ENCODE peak calls at places on chromosomes 5 and 9, in eight cellular contexts. C is A673, I is tibial nerve, W is right atrium auricular region, S is endodermal cell, V is mammary epithelial cell, E is pancreas, U is prostate gland. J is an unnamed sample.

GRCh38 chr9:124355032-124355940 is 60.0 kb downstream of the PSMB7 start:
- DNase-seq in C (no peak), I (no peak), W (no peak), S (peak; percentile 43), V (no peak), E (no peak), U (no peak), J (no peak)

GRCh38 chr9:101736723-101737122 is 1.7 kb downstream of the GRIN3A start:
- DNase-seq in C (peak; percentile 10), I (no peak), W (no peak), S (peak; percentile 91), V (peak; percentile 9), E (no peak), U (no peak), J (no peak)

GRCh38 chr5:83485842-83486241 is 14.3 kb downstream of the VCAN start:
- DNase-seq in C (no peak), I (no peak), W (no peak), S (peak; percentile 59), V (no peak), E (no peak), U (no peak), J (no peak)

GRCh38 chr9:130927995-130928900 is 10.8 kb downstream of the FIBCD1 start:
- DNase-seq in C (no peak), I (no peak), W (no peak), S (no peak), V (peak; percentile 91), E (peak; percentile 96), U (peak; percentile 34), J (no peak)

GRCh38 chr5:157309796-157310195 is 43.9 kb downstream of the CYFIP2 start:
- DNase-seq in C (no peak), I (no peak), W (no peak), S (no peak), V (no peak), E (no peak), U (no peak), J (no peak)

GRCh38 chr9:95007470-95007869 is 281.0 kb downstream of the AOPEP start:
- DNase-seq in C (no peak), I (no peak), W (no peak), S (no peak), V (peak; percentile 76), E (no peak), U (no peak), J (no peak)

GRCh38 chr9:100011062-100011681 is 87.6 kb downstream of the ERP44 start:
- DNase-seq in C (peak; percentile 70), I (no peak), W (no peak), S (peak; percentile 60), V (peak; percentile 29), E (no peak), U (no peak), J (no peak)

GRCh38 chr5:132873119-132873929 is at the start of gene LEAP2:
- DNase-seq in C (no peak), I (no peak), W (no peak), S (no peak), V (no peak), E (no peak), U (no peak), J (no peak)

GRCh38 chr5:131382407-131383395 is 118.8 kb downstream of the CDC42SE2 start:
- DNase-seq in C (peak; percentile 83), I (no peak), W (no peak), S (peak; percentile 74), V (peak; percentile 65), E (no peak), U (no peak), J (no peak)

GRCh38 chr9:100700689-100701318 is 122.9 kb downstream of the CAVIN4 start:
- DNase-seq in C (peak; percentile 50), I (no peak), W (no peak), S (peak; percentile 75), V (peak; percentile 16), E (no peak), U (no peak), J (no peak)

GRCh38 chr9:116358251-116358650 is 204.7 kb downstream of the PAPPA start:
- DNase-seq in C (no peak), I (no peak), W (no peak), S (no peak), V (no peak), E (no peak), U (no peak), J (no peak)

GRCh38 chr9:114592356-114592755 is 4.8 kb downstream of the ATP6V1G1 start:
- DNase-seq in C (no peak), I (no peak), W (no peak), S (no peak), V (peak; percentile 90), E (no peak), U (peak; percentile 46), J (no peak)

GRCh38 chr9:69180200-69180599 is 6.1 kb downstream of the TJP2 start:
- DNase-seq in C (no peak), I (no peak), W (no peak), S (no peak), V (no peak), E (no peak), U (no peak), J (no peak)
- TF ChIP-seq CTCF in C (no peak), I (no peak), W (no peak), S (no peak), V (no peak), E (no peak), U (no peak), J (no peak)

DNA sequence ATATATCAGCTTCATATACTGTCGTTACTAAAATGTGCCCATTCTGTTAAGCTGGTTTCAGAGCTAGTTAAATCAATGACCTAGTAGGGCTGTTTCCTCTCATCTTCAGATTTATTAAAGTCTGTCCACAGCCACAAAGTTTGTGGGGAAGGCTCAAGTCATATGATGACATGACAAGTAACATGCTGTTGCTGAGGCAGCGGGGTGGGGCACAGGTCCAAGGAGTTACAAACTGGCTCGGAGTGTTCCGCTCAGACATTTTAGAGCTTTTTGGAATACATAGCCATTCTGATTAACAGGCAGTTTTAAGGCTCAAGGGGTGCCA is 2.7 kb upstream of the ANP32B start:
- DNase-seq in C (no peak), I (no peak), W (peak; percentile 80), S (no peak), V (no peak), E (no peak), U (peak; percentile 71), J (no peak)
- H3K27me3 ChIP-seq in C (no peaks in the 10 kb centered on the region), I (no peaks in the 10 kb centered on the region), W (no peaks in the 10 kb centered on the region), S (peaks cover 74% of the 10 kb centered on the region), V (no peaks in the 10 kb centered on the region), E (no peaks in the 10 kb centered on the region), U (no peaks in the 10 kb centered on the region), J (no peaks in the 10 kb centered on the region)

GRCh38 chr9:97986466-97986865 is 3.3 kb downstream of the ANP32B start:
- DNase-seq in C (no peak), I (no peak), W (no peak), S (no peak), V (peak; percentile 11), E (no peak), U (no peak), J (no peak)
- H3K4me3 ChIP-seq in C (no peak overlapping the region), I (no peak overlapping the region), W (no peak overlapping the region), S (peak overlapping the region; percentile 83), V (no peak overlapping the region), E (no peak overlapping the region), U (no peak overlapping the region), J (no peak overlapping the region)

DNA sequence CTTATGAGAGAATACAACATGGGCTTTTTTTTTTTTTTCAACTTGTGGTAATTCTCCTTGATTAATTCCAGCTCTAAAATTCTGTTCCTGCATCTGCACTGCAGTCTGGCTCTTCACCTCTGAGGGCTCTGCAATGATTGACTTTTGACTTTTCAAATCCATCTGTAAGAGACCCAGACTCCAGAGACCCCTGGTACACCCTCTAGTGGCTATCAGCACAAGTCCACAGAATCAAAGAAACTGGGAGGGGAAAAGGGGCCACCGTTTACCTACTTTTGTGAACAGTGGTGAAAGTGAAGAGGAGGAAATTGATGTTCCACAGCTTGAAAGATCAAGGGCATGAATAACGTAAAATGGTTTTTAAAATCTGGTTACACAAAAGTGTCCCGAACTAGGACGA is 151.6 kb downstream of the SLIT3 start:
- DNase-seq in C (peak; percentile 4), I (no peak), W (no peak), S (peak; percentile 64), V (no peak), E (no peak), U (no peak), J (no peak)
- TF ChIP-seq CTCF in C (peak; percentile 39), I (no peak), W (no peak), S (peak; percentile 82), V (peak; percentile 8), E (no peak), U (no peak), J (peak; percentile 9)

GRCh38 chr5:72184408-72184807 is 77.1 kb downstream of the MAP1B start:
- DNase-seq in C (no peak), I (no peak), W (no peak), S (no peak), V (no peak), E (no peak), U (no peak), J (no peak)
- H3K27me3 ChIP-seq in C (no peaks in the 10 kb centered on the region), I (no peaks in the 10 kb centered on the region), W (no peaks in the 10 kb centered on the region), S (no peaks in the 10 kb centered on the region), V (peaks cover 5% of the 10 kb centered on the region), E (no peaks in the 10 kb centered on the region), U (no peaks in the 10 kb centered on the region), J (no peaks in the 10 kb centered on the region)

J was measured in dorsolateral prefrontal cortex.